ENCODE peak calls at places on chromosomes 6 and 20, in five cellular contexts. L, K, O, J and T are unnamed samples.

GRCh38 chr20:63154395-63154794 is 61.5 kb downstream of the YTHDF1 start:
- DNase-seq in L (no peak), O (no peak), K (no peak), J (no peak), T (no peak)

GRCh38 chr6:43544461-43544860 is 27.6 kb downstream of the POLR1C start:
- DNase-seq in L (no peak), J (no peak), K (no peak), O (no peak), T (no peak)

GRCh38 chr6:39451831-39452230 is 129.3 kb upstream of the KCNK16 start:
- DNase-seq in K (peak), L (no peak), O (peak), J (no peak), T (peak)

GRCh38 chr6:126748141-126748540 is 370.3 kb upstream of the RSPO3 start:
- DNase-seq in L (no peak), O (no peak), K (no peak), J (no peak), T (no peak)

GRCh38 chr6:5619249-5619648 is 357.9 kb downstream of the FARS2 start:
- DNase-seq in O (no peak), L (no peak), K (no peak), J (no peak), T (no peak)

GRCh38 chr20:12570371-12570770 is 438.4 kb upstream of the SPTLC3 start:
- DNase-seq in O (peak), J (peak), K (peak), L (peak), T (peak)

GRCh38 chr6:34315780-34316179 is 67.0 kb upstream of the SMIM29 start:
- DNase-seq in J (no peak), K (no peak), O (no peak), L (no peak), T (no peak)

GRCh38 chr6:52547647-52548352 is 29.1 kb downstream of the TRAM2 start:
- DNase-seq in O (no peak), K (no peak), J (no peak), L (peak), T (no peak)

GRCh38 chr6:161029195-161029809 is 37.7 kb downstream of the MAP3K4 start:
- DNase-seq in J (no peak), O (no peak), L (peak), K (no peak), T (peak)

GRCh38 chr6:157089258-157089657 is 234.1 kb downstream of the TMEM242 start:
- DNase-seq in J (peak), L (peak), K (peak), O (peak), T (no peak)

GRCh38 chr6:42147138-42147562 is 4.7 kb upstream of the C6orf132 start:
- DNase-seq in K (no peak), O (no peak), L (no peak), J (no peak), T (peak)

GRCh38 chr6:93021235-93021909 is 398.0 kb downstream of the EPHA7 start:
- DNase-seq in L (no peak), O (no peak), K (no peak), J (no peak), T (no peak)

GRCh38 chr6:125363010-125363359 is 61.2 kb upstream of the HDDC2 start:
- DNase-seq in J (peak), K (peak), L (peak), O (no peak), T (peak)

GRCh38 chr6:140401666-140402255 is 1027.3 kb upstream of the CITED2 start:
- DNase-seq in J (no peak), L (no peak), O (no peak), K (no peak), T (peak)

GRCh38 chr6:28807682-28808280 is 116.0 kb downstream of the TRIM27 start:
- DNase-seq in J (no peak), K (no peak), L (peak), O (peak), T (peak)

GRCh38 chr6:141521440-141521839 is 611.3 kb upstream of the GJE1 start:
- DNase-seq in L (no peak), K (no peak), O (no peak), J (no peak), T (no peak)

GRCh38 chr6:130997061-130997753 is 65.8 kb downstream of the EPB41L2 start:
- DNase-seq in O (no peak), K (no peak), J (peak), L (peak), T (no peak)

GRCh38 chr20:9838378-9839295 is at the start of gene PAK5:
- DNase-seq in L (peak), K (peak), O (peak), J (peak), T (no peak)

GRCh38 chr6:154298297-154298696 is 58.3 kb downstream of the IPCEF1 start:
- DNase-seq in L (peak), O (no peak), J (no peak), K (no peak), T (no peak)

GRCh38 chr20:50283370-50283769 is 92.7 kb downstream of the CEBPB start:
- DNase-seq in L (no peak), J (no peak), O (no peak), K (no peak), T (no peak)

GRCh38 chr6:159062564-159062945 is 17.8 kb upstream of the TAGAP start:
- DNase-seq in J (no peak), O (no peak), L (no peak), K (no peak), T (no peak)

GRCh38 chr20:54255157-54255556 is 47.3 kb downstream of the PFDN4 start:
- DNase-seq in K (no peak), O (no peak), J (no peak), L (no peak), T (no peak)

GRCh38 chr6:5333653-5334052 is 72.3 kb downstream of the FARS2 start:
- DNase-seq in K (no peak), O (no peak), L (no peak), J (no peak), T (no peak)

GRCh38 chr6:130927305-130927704 is 100.1 kb downstream of the SMLR1 start:
- DNase-seq in J (peak), K (no peak), O (no peak), L (no peak), T (no peak)

GRCh38 chr20:62704341-62704948 is 4.2 kb upstream of the NTSR1 start:
- DNase-seq in K (no peak), O (no peak), L (peak), J (no peak), T (no peak)

GRCh38 chr6:20991910-20992309 is 457.7 kb downstream of the CDKAL1 start:
- DNase-seq in L (no peak), O (no peak), J (no peak), K (no peak), T (peak)

GRCh38 chr6:170062904-170063220 is 228.0 kb downstream of the DLL1 start:
- DNase-seq in K (no peak), J (no peak), L (no peak), O (no peak), T (no peak)

GRCh38 chr20:21315138-21315537 is 12.0 kb downstream of the XRN2 start:
- DNase-seq in K (no peak), L (peak), O (no peak), J (no peak), T (no peak)

GRCh38 chr6:85579581-85579980 is 14.1 kb downstream of the SNX14 start:
- DNase-seq in O (no peak), K (no peak), L (no peak), J (no peak), T (no peak)

GRCh38 chr20:34062651-34063482 is 49.2 kb downstream of the EIF2S2 start:
- DNase-seq in K (no peak), O (no peak), J (no peak), L (peak), T (no peak)

GRCh38 chr20:8744228-8744844 is 324.6 kb upstream of the PLCB4 start:
- DNase-seq in K (no peak), O (no peak), L (no peak), J (no peak), T (no peak)
- H2AFZ ChIP-seq in K (no peak), O (no peak), L (no peak), J (no peak), T (no peak)

GRCh38 chr20:56420940-56421688 is 9.1 kb downstream of the CASS4 start:
- DNase-seq in O (no peak), J (no peak), L (no peak), K (no peak), T (no peak)
- H2BK12ac ChIP-seq in O (no peak), J (no peak), L (no peak), K (no peak), T (no peak)

GRCh38 chr6:53628354-53629119 is 37.0 kb downstream of the KLHL31 start:
- DNase-seq in L (no peak), K (no peak), O (no peak), J (no peak), T (no peak)

GRCh38 chr6:53629120-53629477 is 36.5 kb downstream of the KLHL31 start:
- DNase-seq in L (no peak), O (no peak), J (no peak), K (no peak), T (no peak)

GRCh38 chr6:53629862-53630532 is 35.6 kb downstream of the KLHL31 start:
- DNase-seq in L (no peak), J (no peak), K (no peak), O (no peak), T (no peak)

GRCh38 chr6:53625315-53625714 is 40.2 kb downstream of the KLHL31 start:
- DNase-seq in L (no peak), J (no peak), O (no peak), K (no peak), T (no peak)

DNA sequence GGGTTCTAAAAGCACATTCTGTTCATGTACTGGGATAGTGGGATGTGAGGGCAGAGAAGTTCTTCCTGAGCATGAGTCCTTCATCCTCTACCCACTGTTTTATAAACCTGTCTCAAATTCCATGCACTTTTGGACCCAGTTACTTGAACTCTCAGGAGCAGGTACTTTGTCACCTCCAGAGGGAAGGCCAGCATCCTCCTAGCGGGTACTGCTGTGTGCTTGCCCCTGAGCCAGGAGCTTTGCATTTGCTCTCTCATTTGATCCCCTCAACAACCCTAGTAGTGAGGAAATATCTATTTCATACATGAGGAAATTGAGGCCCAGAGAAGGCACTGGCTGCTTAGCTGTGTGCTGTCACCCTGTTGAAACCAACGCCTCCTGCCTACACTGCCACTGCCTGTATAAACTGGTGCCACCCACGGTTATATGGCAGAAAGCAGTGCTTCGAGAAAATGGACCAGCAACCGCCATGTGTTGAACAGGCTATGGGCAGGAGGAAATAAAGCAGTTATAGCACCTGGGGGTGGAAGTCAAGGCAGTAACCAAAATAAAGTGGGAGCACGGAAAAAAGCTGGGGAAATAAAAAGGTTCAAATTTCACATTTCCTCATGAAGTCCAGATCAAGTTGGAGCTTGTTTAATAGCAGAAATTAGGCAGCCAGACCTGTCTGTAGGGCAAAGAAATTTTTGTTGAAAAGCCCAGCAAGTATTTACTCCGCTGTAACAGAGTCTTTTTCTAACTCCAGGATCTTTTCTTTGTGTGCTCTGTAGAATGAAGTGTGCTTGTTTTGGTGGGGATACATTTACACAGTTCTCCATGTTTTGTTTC is 38.0 kb downstream of the KLHL31 start:
- DNase-seq in O (no peak), L (no peak), J (no peak), K (no peak), T (no peak)
- H3K14ac ChIP-seq in O (no peak), L (no peak), J (no peak), K (no peak), T (no peak)

GRCh38 chr6:31971993-31972708 is at the start of gene DXO:
- DNase-seq in L (peak), O (peak), K (peak), J (peak), T (peak)
- H2AFZ ChIP-seq in L (peak), O (no peak), K (peak), J (peak), T (peak)

DNA sequence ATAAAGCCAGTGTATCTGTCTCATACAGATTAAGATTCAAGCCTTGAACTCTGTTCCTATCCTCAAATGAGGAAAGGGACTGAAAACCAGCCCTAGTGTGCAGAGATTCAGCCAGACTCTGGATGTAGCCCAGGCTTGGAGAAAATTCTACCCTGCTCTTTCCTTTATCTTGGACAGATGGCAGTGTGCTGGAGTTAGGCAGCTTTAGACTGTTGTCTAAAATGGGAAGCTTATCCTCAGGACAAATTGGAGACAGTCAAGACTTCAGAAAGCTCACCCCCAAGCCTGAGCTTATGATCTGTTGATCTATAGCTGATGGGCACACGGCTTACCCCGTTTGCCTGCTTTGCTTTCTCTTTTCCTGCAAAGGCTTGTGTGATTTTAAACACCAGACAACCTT is 1057.5 kb downstream of the KIF16B start:
- DNase-seq in O (no peak), J (no peak), L (no peak), K (no peak), T (no peak)
- H2BK12ac ChIP-seq in O (no peak), J (no peak), L (no peak), K (no peak), T (no peak)

DNA sequence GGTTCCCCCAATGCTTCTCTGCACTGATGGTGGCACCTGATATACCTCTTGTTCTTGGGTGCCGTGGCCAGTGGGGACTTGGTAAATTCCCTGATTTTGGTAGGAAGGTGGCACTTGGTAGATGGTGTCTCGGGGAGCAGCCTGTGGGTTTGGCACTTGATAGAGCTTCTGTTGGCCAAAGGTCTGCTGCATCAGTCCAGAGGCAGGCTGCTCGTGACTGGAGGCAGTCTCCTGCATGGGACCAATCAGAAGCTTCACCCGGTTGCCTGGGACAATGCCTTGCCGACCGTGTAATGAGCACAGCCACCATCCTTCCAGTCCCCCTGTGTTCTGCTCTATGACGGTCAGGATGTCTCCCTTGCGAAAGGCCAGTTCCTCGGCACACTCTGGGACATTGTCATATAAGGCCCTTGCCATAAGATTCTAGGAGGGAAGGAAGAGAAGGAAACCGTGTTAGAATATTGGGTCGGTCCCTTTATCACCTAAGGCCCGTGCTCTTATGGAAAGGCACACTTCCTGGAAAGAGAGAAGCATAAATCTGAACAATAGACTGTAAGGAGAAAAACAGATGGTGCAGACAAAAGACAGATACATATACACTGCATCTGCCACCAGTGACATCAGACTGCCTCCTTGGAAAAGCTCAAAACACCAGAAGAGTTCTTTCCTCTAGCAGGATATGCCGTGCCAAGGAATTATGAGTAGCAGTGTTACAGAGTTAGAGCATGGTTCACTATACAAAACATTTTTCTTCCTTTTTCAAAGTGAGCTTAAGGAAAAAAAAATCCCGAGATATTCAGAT is 19.0 kb downstream of the NEDD9 start:
- DNase-seq in K (no peak), J (no peak), O (no peak), L (no peak), T (no peak)
- H3K14ac ChIP-seq in K (no peak), J (no peak), O (no peak), L (no peak), T (no peak)

DNA sequence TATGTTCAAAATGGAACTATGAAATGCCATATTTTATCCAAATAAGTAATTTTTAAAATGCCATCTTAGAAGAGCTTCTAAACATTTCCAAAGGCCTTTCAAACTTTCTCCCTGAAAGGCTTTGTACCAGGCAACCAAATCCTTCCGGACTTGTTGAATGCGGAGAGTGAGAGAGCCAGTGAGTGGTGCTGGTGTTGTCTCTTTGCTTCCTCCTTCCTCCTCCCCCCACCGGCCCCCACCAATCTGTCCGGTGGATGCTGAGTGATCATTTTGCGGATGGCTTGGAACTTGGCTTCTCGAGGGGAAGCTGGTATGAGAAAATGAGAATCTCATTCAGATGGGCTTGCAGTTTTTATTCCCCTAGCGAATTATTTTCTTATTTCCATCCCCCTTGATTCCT is 97.3 kb downstream of the ANKRD60 start:
- DNase-seq in L (no peak), K (no peak), J (peak), O (peak), T (no peak)
- H2AFZ ChIP-seq in L (no peak), K (no peak), J (peak), O (no peak), T (no peak)

DNA sequence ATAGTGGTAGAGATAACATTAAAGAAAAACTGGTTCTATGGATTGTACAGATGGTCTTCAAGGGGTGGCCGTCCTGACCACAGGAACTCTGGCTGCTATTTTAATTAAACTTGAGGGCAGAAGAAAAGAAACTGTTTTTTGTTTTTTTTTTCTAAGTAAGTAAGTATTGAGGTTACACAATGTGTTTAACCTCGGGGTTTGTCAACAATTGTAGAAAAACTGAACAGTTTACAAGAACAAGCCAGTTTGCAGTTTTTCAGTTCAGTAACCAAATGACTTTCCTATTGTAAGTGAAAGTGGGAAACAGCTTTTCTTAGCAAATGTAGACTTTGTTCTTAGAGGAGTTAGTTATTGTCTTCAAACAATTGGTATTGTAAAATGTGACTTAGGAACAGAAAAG is 77.0 kb downstream of the PLCB1 start:
- DNase-seq in K (no peak), O (no peak), J (no peak), L (peak), T (no peak)
- H2BK12ac ChIP-seq in K (no peak), O (no peak), J (no peak), L (no peak), T (no peak)

DNA sequence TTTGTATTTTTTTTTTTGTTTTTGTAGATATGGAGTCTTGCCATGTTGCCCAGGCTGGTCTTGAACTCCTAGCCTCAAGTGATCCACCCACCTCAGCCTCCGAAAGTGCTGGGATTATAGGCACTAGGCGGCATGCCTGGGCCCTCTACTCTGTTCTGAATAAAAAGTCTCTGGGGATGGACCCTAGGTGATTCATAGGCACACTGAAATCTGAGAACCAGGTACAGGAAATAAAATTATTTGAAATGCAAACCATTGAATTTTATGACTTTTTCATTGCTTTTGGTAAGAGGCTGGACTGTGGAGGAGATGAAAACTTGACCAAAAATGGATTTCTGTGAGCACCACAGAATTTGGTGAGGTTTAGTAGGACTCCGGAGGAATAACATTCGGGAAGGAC is 117.5 kb downstream of the PRIM2 start:
- DNase-seq in J (no peak), K (no peak), L (no peak), O (no peak), T (no peak)
- H3K14ac ChIP-seq in J (no peak), K (no peak), L (no peak), O (no peak), T (no peak)